ENCODE peak calls at places on chromosomes 1 and 21, in nine cellular contexts. H, K, C, D, F, Q, X, G and Y are unnamed samples.

GRCh38 chr1:194024659-194025058 is 838.2 kb upstream of the B3GALT2 start:
- DNase-seq in H (no peak), K (no peak), C (no peak), D (no peak), F (no peak), Q (no peak), X (no peak), G (no peak), Y (no peak)

GRCh38 chr1:20426923-20427322 is 59.1 kb downstream of the CAMK2N1 start:
- DNase-seq in H (no peak), K (peak; percentile 33), C (no peak), D (no peak), F (no peak), Q (no peak), X (no peak), G (no peak), Y (no peak)

GRCh38 chr1:17875882-17876280 is 120.7 kb downstream of the ACTL8 start:
- DNase-seq in H (no peak), K (no peak), C (no peak), D (no peak), F (no peak), Q (no peak), X (no peak), G (no peak), Y (no peak)

GRCh38 chr1:184283999-184284398 is 102.8 kb upstream of the C1orf21 start:
- DNase-seq in H (no peak), K (no peak), C (no peak), D (no peak), F (no peak), Q (no peak), X (no peak), G (no peak), Y (no peak)

GRCh38 chr1:43938383-43938782 is 4.8 kb downstream of the ARTN start:
- DNase-seq in H (no peak), K (no peak), C (no peak), D (no peak), F (no peak), Q (no peak), X (no peak), G (no peak), Y (no peak)

GRCh38 chr21:41653944-41654625 is 112.8 kb downstream of the RIPK4 start:
- DNase-seq in H (no peak), K (no peak), C (no peak), D (no peak), F (no peak), Q (no peak), X (no peak), G (no peak), Y (no peak)

GRCh38 chr1:209511169-209511568 is 72.3 kb upstream of the CAMK1G start:
- DNase-seq in H (no peak), K (no peak), C (no peak), D (no peak), F (no peak), Q (no peak), X (no peak), G (no peak), Y (no peak)

GRCh38 chr21:44279621-44280260 is 5.9 kb upstream of the AIRE start:
- DNase-seq in H (no peak), K (no peak), C (no peak), D (no peak), F (no peak), Q (no peak), X (no peak), G (no peak), Y (no peak)

GRCh38 chr1:9413143-9413876 is 120.6 kb downstream of the SPSB1 start:
- DNase-seq in H (no peak), K (peak; percentile 62), C (peak; percentile 55), D (peak; percentile 33), F (no peak), Q (no peak), X (no peak), G (peak; percentile 22), Y (no peak)

GRCh38 chr1:183278736-183279591 is 92.9 kb downstream of the LAMC2 start:
- DNase-seq in H (no peak), K (peak; percentile 53), C (no peak), D (no peak), F (no peak), Q (no peak), X (no peak), G (no peak), Y (no peak)

GRCh38 chr1:156152628-156153027 is 757 bp upstream of the SEMA4A start:
- DNase-seq in H (no peak), K (no peak), C (no peak), D (no peak), F (no peak), Q (no peak), X (no peak), G (no peak), Y (no peak)

GRCh38 chr1:29445330-29445729 is 209.0 kb downstream of the PTPRU start:
- DNase-seq in H (no peak), K (no peak), C (no peak), D (no peak), F (no peak), Q (no peak), X (no peak), G (no peak), Y (no peak)

GRCh38 chr1:184935919-184936798 is 38.1 kb downstream of the NIBAN1 start:
- DNase-seq in H (no peak), K (no peak), C (no peak), D (no peak), F (no peak), Q (no peak), X (no peak), G (no peak), Y (no peak)

GRCh38 chr1:103250441-103250861 is 142.1 kb upstream of the COL11A1 start:
- DNase-seq in H (no peak), K (no peak), C (no peak), D (no peak), F (no peak), Q (no peak), X (peak; percentile 27), G (no peak), Y (no peak)

GRCh38 chr1:100736766-100737165 is 17.2 kb downstream of the VCAM1 start:
- DNase-seq in H (peak; percentile 7), K (no peak), C (no peak), D (no peak), F (no peak), Q (no peak), X (no peak), G (no peak), Y (no peak)

GRCh38 chr1:59688976-59689375 is 125.8 kb upstream of the HOOK1 start:
- DNase-seq in H (no peak), K (no peak), C (no peak), D (no peak), F (no peak), Q (no peak), X (no peak), G (no peak), Y (no peak)

GRCh38 chr1:155181371-155182051 is 7.9 kb downstream of the TRIM46 start:
- DNase-seq in H (no peak), K (no peak), C (no peak), D (no peak), F (no peak), Q (no peak), X (no peak), G (no peak), Y (no peak)

GRCh38 chr1:201013991-201014815 is 9.3 kb downstream of the KIF21B start:
- DNase-seq in H (no peak), K (no peak), C (no peak), D (no peak), F (peak; percentile 74), Q (no peak), X (no peak), G (no peak), Y (no peak)

GRCh38 chr1:109499661-109500536 is 6.0 kb downstream of the CYB561D1 start:
- DNase-seq in H (peak; percentile 21), K (peak; percentile 25), C (peak; percentile 46), D (peak; percentile 36), F (peak; percentile 41), Q (no peak), X (no peak), G (no peak), Y (peak; percentile 24)